ENCODE peak calls at places on chromosomes 16 and 17, in five cellular contexts. W is activated CD4-positive, alpha-beta T cell treated with anti-CD3 and anti-CD28 coated beads, Interleukin-2, amount 50 U/mL, for 4 hours; D is astrocyte; I is NAMALWA; S is naive thymus-derived CD8-positive, alpha-beta T cell. Z is an unnamed sample.
A peak's percentile ranks its signal among the peaks of the same experiment; 100 is the strongest.

GRCh38 chr17:21374455-21375161 is 1.5 kb upstream of the KCNJ12 start:
- DNase-seq in S (no peak), I (peak; percentile 4), W (no peak), D (no peak), Z (no peak)

GRCh38 chr17:81543339-81543675 is 8.8 kb downstream of the FAAP100 start:
- DNase-seq in I (no peak), W (no peak), D (no peak), S (no peak), Z (no peak)

GRCh38 chr17:47620503-47621245 is 29.0 kb upstream of the KPNB1 start:
- DNase-seq in W (no peak), I (no peak), S (no peak), D (no peak), Z (no peak)

GRCh38 chr16:21952040-21952792 is 945 bp upstream of the UQCRC2 start:
- DNase-seq in S (peak; percentile 66), W (peak; percentile 78), I (peak; percentile 92), D (peak; percentile 48), Z (peak; percentile 63)

GRCh38 chr17:7886227-7887037 is 2.2 kb upstream of the CHD3 start:
- DNase-seq in I (peak; percentile 52), W (peak; percentile 55), D (no peak), S (peak; percentile 23), Z (peak; percentile 39)

GRCh38 chr16:2206780-2207433 is 1.7 kb downstream of the MLST8 start:
- DNase-seq in W (no peak), D (no peak), I (no peak), S (no peak), Z (no peak)

GRCh38 chr16:5187402-5187952 is 89.9 kb upstream of the EEF2KMT start:
- DNase-seq in W (no peak), S (no peak), I (no peak), D (no peak), Z (no peak)

GRCh38 chr17:29219378-29220047 is 27.1 kb upstream of the CRYBA1 start:
- DNase-seq in I (peak; percentile 88), W (peak; percentile 59), D (peak; percentile 59), S (peak; percentile 63), Z (peak; percentile 47)

GRCh38 chr16:17314148-17314547 is 156.6 kb downstream of the XYLT1 start:
- DNase-seq in D (no peak), W (no peak), S (no peak), I (no peak), Z (no peak)

GRCh38 chr17:70609566-70609965 is 440.2 kb downstream of the KCNJ2 start:
- DNase-seq in D (no peak), S (no peak), W (no peak), I (no peak), Z (no peak)

GRCh38 chr16:719815-720506 is 985 bp upstream of the ANTKMT start:
- DNase-seq in S (no peak), I (no peak), W (peak; percentile 26), D (no peak), Z (no peak)

GRCh38 chr17:9291912-9292562 is 270.7 kb downstream of the NTN1 start:
- DNase-seq in I (peak; percentile 12), W (peak; percentile 21), D (no peak), S (peak; percentile 3), Z (no peak)

GRCh38 chr16:18834873-18835272 is 33.5 kb upstream of the ARL6IP1 start:
- DNase-seq in S (no peak), I (no peak), D (no peak), W (no peak), Z (no peak)

GRCh38 chr16:73480381-73480780 is 432.5 kb upstream of the ZFHX3 start:
- DNase-seq in I (no peak), S (no peak), W (no peak), D (no peak), Z (no peak)

Z was measured in activated effector memory CD4-positive, alpha-beta T cell treated with Interleukin-2 at 50 U/mL for 16 hours.